ENCODE peak calls at places on chromosome 5, in six cellular contexts. A is SK-N-SH, L is HepG2, O is H1, I is HCT116, V is GM12878. S is an unnamed sample.

GRCh38 chr5:68669864-68670263 is 423.9 kb upstream of the SLC30A5 start:
- DNase-seq in A (no peak), L (no peak), O (no peak), I (no peak), V (no peak), S (no peak)

GRCh38 chr5:136162001-136162400 is 29.4 kb downstream of the SMAD5 start:
- DNase-seq in A (no peak), L (no peak), O (no peak), I (no peak), V (no peak), S (peak)

GRCh38 chr5:115246361-115246991 is 16.2 kb downstream of the PGGT1B start:
- DNase-seq in A (peak), L (peak), O (no peak), I (peak), V (peak), S (peak)

GRCh38 chr5:158755221-158755620 is 344.5 kb downstream of the EBF1 start:
- DNase-seq in A (no peak), L (no peak), O (no peak), I (no peak), V (no peak), S (no peak)

GRCh38 chr5:151906246-151906645 is 18.4 kb downstream of the GLRA1 start:
- DNase-seq in A (no peak), L (no peak), O (no peak), I (no peak), V (no peak), S (no peak)

GRCh38 chr5:31824886-31825774 is 186.2 kb downstream of the PDZD2 start:
- DNase-seq in A (peak), L (peak), O (no peak), I (peak), V (no peak), S (peak)

GRCh38 chr5:17302590-17302989 is 85.2 kb downstream of the BASP1 start:
- DNase-seq in A (no peak), L (no peak), O (no peak), I (no peak), V (no peak), S (no peak)

GRCh38 chr5:38258319-38259061 is at the start of gene EGFLAM:
- DNase-seq in A (peak), L (no peak), O (peak), I (no peak), V (no peak), S (peak)

GRCh38 chr5:174575043-174575442 is 149.3 kb upstream of the MSX2 start:
- DNase-seq in A (no peak), L (no peak), O (no peak), I (no peak), V (no peak), S (no peak)

GRCh38 chr5:1719860-1720259 is 79.8 kb downstream of the MRPL36 start:
- DNase-seq in A (no peak), L (no peak), O (no peak), I (no peak), V (no peak), S (no peak)

GRCh38 chr5:113371788-113372196 is 63.0 kb downstream of the TSSK1B start:
- DNase-seq in A (no peak), L (no peak), O (no peak), I (no peak), V (no peak), S (no peak)

GRCh38 chr5:73826761-73827450 is 200.9 kb downstream of the ARHGEF28 start:
- DNase-seq in A (no peak), L (no peak), O (no peak), I (no peak), V (no peak), S (no peak)

GRCh38 chr5:159836691-159837090 is 79.6 kb upstream of the ADRA1B start:
- DNase-seq in A (no peak), L (no peak), O (no peak), I (no peak), V (no peak), S (no peak)

GRCh38 chr5:118551031-118551430 is 437.3 kb downstream of the DTWD2 start:
- DNase-seq in A (no peak), L (no peak), O (no peak), I (no peak), V (no peak), S (no peak)

GRCh38 chr5:72451771-72452505 is 55.3 kb downstream of the ZNF366 start:
- DNase-seq in A (peak), L (no peak), O (no peak), I (no peak), V (peak), S (no peak)

GRCh38 chr5:52269395-52269794 is 518.3 kb upstream of the ITGA1 start:
- DNase-seq in A (no peak), L (no peak), O (no peak), I (no peak), V (no peak), S (no peak)

GRCh38 chr5:65190328-65191053 is 291.2 kb downstream of the ADAMTS6 start:
- DNase-seq in A (no peak), L (no peak), O (no peak), I (no peak), V (peak), S (no peak)

GRCh38 chr5:158014367-158014766 is 155.4 kb upstream of the CLINT1 start:
- DNase-seq in A (no peak), L (no peak), O (no peak), I (no peak), V (no peak), S (no peak)

GRCh38 chr5:81884871-81885270 is 87.0 kb upstream of the ATG10 start:
- DNase-seq in A (no peak), L (no peak), O (no peak), I (no peak), V (no peak), S (no peak)

GRCh38 chr5:166341708-166342329 is 1949.6 kb upstream of the WWC1 start:
- DNase-seq in A (no peak), L (no peak), O (no peak), I (no peak), V (no peak), S (peak)

GRCh38 chr5:173925449-173926071 is 37.4 kb downstream of the CPEB4 start:
- DNase-seq in A (no peak), L (no peak), O (no peak), I (peak), V (no peak), S (no peak)

GRCh38 chr5:172768573-172769323 is 2.2 kb downstream of the DUSP1 start:
- DNase-seq in A (no peak), L (no peak), O (no peak), I (no peak), V (no peak), S (no peak)

GRCh38 chr5:140219068-140219971 is 44.3 kb downstream of the CYSTM1 start:
- DNase-seq in A (no peak), L (peak), O (no peak), I (no peak), V (no peak), S (no peak)

GRCh38 chr5:172133359-172134029 is 54.5 kb downstream of the STK10 start:
- DNase-seq in A (no peak), L (no peak), O (no peak), I (no peak), V (no peak), S (no peak)

GRCh38 chr5:118486647-118487046 is 501.7 kb downstream of the DTWD2 start:
- DNase-seq in A (no peak), L (no peak), O (no peak), I (no peak), V (no peak), S (no peak)

DNA sequence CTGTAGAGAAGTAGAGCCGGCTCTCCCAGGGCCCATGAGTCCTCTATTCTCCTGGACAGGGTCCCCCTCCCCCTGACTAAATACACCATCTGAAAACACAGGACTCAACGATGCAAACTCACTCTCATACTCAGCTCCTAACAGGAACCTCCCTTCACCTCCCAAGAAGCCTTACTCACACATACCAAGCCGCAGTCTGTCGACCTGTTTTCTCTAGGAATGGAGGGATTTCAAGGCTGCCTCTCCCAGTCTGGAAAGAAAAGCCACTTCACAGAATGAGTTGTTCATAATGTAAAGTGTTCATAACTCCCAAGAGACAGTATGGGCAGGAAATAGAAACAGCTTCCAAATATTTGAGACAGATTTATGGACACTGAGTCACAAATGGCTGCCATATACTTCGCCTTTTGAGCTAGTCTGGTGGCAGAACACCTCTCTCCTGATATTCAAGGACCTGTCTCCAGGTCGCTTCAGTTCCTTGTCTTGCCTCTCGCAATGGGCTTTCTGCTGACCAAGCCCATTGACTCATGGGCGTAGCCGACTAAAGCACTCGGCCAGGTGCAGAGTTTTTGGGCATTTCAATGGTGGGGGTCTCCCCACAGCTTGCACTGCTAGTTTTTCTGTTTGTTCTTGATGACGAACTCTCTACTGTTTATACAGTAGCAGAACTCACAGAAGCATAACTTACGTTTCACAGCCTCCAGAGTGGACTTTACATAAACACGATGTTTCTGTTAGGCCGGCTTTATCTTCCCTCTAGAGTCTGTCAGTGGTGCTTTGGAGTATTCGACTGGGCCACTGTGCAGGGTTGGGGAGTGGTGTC is 25.0 kb upstream of the IL17B start:
- DNase-seq in A (no peak), L (no peak), O (no peak), I (no peak), V (no peak), S (no peak)
- TF ChIP-seq JUND in A (no peak), L (no peak), O (no peak), I (no peak), V (no peak), S (no peak)

GRCh38 chr5:87138091-87138819 is 129.4 kb upstream of the RASA1 start:
- DNase-seq in A (no peak), L (no peak), O (no peak), I (no peak), V (no peak), S (no peak)
- TF ChIP-seq JUND in A (no peak), L (no peak), O (no peak), I (no peak), V (no peak), S (no peak)

DNA sequence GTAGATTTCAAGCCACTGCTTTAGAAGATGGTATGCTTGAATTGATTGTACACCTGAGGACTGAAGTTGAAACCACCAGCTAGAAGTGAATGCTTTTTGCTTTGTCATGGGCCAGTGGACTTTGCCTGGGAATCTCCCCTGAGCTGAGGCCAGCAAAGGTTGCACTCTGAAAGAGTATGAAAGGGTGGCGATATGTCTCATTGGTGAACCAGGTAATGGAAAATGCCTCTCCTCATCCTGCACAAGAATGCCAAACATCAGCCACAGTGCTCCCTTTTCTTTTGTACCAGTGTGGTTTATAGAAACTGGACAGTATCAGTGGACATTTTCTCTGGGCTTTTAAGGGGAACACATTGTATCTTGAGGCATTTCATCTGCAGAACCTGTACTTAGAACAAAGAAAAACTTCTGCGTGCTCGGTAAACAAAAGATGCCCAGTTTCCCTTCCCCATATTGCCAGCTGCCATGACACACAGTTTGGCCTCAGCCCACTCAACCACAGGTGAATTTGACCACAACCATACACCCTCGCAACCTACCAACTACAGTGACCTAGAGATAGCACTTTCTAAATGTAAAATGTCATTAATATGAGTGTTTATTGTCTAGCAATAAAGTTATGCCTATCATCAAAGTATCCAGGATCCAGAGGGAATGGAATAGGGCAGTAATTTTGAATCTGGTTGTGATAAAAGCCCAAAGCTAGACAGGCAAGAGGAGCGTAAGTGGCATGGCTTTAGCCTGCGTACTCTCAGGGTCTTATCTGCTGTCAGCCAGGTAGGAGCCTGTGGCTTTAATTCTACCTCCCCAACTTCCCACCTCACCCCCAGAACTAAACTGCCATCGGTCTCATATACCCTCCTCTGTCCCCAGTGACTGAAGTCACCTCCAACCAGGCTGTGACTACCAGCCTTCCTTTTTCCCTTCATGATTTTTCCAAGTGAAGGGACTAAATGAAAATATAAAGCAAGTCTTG is 79.5 kb upstream of the LHFPL2 start:
- DNase-seq in A (no peak), L (peak), O (no peak), I (no peak), V (peak), S (no peak)
- TF ChIP-seq JUND in A (no peak), L (no peak), O (no peak), I (no peak), V (no peak), S (no peak)

GRCh38 chr5:75048457-75048953 is 3.9 kb downstream of the GCNT4 start:
- DNase-seq in A (no peak), L (no peak), O (no peak), I (no peak), V (peak), S (no peak)

GRCh38 chr5:75047356-75047755 is 5.0 kb downstream of the GCNT4 start:
- DNase-seq in A (no peak), L (no peak), O (no peak), I (no peak), V (no peak), S (no peak)

GRCh38 chr5:75051217-75051751 is 1.1 kb downstream of the GCNT4 start:
- DNase-seq in A (no peak), L (no peak), O (no peak), I (no peak), V (no peak), S (no peak)

GRCh38 chr5:75050415-75050814 is 1.9 kb downstream of the GCNT4 start:
- DNase-seq in A (peak), L (peak), O (no peak), I (no peak), V (no peak), S (no peak)

DNA sequence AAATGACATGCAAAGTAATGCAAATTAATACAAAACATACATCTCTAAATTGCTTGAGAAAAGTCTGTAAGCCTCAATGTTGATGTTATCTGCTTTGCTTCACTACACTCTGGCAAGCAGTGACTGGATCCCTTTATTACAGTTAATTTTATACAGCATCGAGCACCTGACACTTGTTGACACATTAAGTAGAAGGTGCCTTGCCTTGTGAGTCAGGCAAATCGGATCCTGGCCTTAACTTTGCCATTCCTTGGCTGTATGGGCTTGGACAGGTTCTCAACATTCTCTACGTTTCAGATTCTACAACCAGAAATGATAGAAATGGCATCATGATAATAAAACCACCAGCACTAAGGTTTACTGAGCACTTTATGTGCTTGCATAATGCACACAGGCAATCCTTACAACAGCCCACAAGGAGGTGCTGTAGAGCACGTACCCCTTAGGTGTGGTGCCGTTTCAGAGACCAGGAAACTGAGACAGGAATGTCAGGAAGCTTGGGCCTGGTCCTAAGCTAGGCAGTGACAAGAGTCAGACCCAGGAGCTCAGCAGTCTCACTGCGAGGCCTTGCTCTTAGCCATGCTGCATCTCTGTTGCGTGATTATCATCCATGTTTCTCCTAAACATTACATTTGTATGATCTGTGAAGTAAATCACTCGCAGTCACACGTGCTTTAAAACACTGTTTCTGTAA is 2.6 kb downstream of the GCNT4 start:
- DNase-seq in A (peak), L (peak), O (peak), I (peak), V (no peak), S (peak)
- TF ChIP-seq JUND in A (no peak), L (no peak), O (no peak), I (no peak), V (no peak), S (no peak)

GRCh38 chr5:378976-379742 is 57.6 kb downstream of the AHRR start:
- DNase-seq in A (peak), L (no peak), O (no peak), I (no peak), V (peak), S (no peak)
- TF ChIP-seq JUND in A (no peak), L (no peak), O (no peak), I (no peak), V (no peak), S (no peak)

DNA sequence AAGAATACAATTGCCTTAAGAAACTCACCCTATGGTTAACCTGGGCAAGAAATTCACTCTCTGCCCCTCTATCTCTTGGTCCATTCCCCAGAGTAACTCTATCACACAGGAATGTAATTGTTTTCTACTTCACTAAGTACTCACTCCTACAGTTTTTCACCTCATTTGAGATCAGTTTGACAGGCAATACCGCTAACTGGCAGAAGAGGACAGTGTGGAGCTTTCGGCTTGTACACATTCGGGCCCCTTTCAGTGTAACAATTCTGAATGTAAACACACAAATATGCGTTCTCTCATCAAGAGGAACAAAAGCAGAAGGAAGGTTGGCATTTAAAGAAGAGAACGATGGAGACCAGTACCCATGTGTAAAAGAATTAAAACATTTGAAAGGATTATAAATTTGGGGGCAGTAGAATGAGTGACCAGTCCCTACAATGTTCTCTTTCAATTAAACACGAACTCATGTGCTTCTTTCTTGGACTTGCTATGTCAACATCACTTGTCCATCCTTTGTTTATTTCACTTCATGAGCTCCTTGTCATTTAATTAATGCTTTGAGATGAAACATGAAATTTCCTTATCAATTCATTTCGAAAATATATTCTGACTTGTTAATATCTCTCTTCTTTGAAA is 188.5 kb upstream of the GRAMD2B start:
- DNase-seq in A (peak), L (peak), O (no peak), I (peak), V (no peak), S (peak)
- TF ChIP-seq JUND in A (no peak), L (no peak), O (no peak), I (no peak), V (no peak), S (no peak)

GRCh38 chr5:134131578-134132350 is 17.3 kb downstream of the TCF7 start:
- DNase-seq in A (no peak), L (no peak), O (no peak), I (no peak), V (no peak), S (no peak)

GRCh38 chr5:134133995-134134541 is 19.6 kb downstream of the TCF7 start:
- DNase-seq in A (no peak), L (no peak), O (no peak), I (no peak), V (no peak), S (no peak)

GRCh38 chr5:134135091-134135655 is 20.7 kb downstream of the TCF7 start:
- DNase-seq in A (no peak), L (no peak), O (no peak), I (no peak), V (no peak), S (no peak)

GRCh38 chr5:134132372-134133212 is 18.1 kb downstream of the TCF7 start:
- DNase-seq in A (no peak), L (no peak), O (no peak), I (no peak), V (peak), S (no peak)

DNA sequence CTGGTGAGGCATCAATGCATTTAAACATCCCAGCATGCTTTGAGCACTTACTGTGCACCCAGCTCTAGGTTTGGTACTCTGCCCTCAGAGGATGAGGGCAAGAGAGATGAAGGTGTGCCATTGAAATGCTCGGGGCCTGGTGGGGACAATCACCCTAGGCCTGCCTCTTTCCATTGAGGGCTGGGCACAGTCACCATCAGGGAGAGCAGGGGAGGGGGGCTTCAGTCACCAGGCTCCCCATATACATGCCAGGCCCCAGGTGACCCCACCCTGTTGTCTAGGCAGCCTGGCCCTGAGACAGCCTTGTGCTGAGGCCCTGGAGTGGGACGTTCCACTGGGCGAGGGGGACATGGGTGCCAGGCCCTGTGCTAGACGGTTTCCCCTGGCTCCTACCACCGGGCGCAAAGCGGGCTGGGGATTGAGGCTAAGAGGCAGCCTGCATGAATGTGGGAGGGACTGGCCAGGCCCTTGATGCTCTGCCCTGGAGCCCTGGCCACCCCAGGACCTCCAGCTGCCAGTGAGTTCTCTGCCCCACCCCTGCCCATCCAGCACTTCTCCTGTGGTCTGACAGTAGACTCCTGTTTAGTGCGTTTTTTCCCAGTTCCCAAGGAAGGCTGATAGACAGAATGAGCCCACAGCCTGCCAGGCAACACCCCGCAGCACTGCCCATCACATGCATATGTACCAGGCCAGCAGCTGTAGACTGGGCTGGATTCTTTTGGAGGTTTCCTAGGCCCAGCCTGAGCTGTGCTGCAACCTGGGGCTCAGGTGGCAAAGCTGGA is 18.9 kb downstream of the TCF7 start:
- DNase-seq in A (no peak), L (no peak), O (no peak), I (no peak), V (no peak), S (no peak)
- TF ChIP-seq JUND in A (no peak), L (no peak), O (no peak), I (no peak), V (no peak), S (no peak)